ENCODE peak calls at places on chromosomes 2 and 18, in five cellular contexts. Q is DND-41, Z is tibial artery, N is colonic mucosa, C is dorsolateral prefrontal cortex. P is an unnamed sample.

GRCh38 chr2:113965644-113966043 is 75.8 kb downstream of the ACTR3 start:
- DNase-seq in C (no peak), Z (no peak), Q (peak; percentile 49), N (peak; percentile 50), P (no peak)

GRCh38 chr18:24027156-24027555 is 12.6 kb downstream of the TTC39C start:
- DNase-seq in Z (peak; percentile 70), C (no peak), N (no peak), Q (no peak), P (no peak)

GRCh38 chr2:27566628-27567027 is 16.2 kb upstream of the ZNF512 start:
- DNase-seq in Z (no peak), C (no peak), Q (no peak), N (no peak), P (no peak)

GRCh38 chr2:38731684-38732221 is 19.4 kb downstream of the SRSF7 start:
- DNase-seq in N (no peak), Z (peak; percentile 21), Q (no peak), C (no peak), P (no peak)

GRCh38 chr2:113273031-113273551 is 5.6 kb downstream of the PAX8 start:
- DNase-seq in N (no peak), Q (peak; percentile 15), Z (no peak), C (no peak), P (no peak)

GRCh38 chr18:58041633-58042032 is 2.4 kb upstream of the NEDD4L start:
- DNase-seq in C (no peak), Q (no peak), N (peak; percentile 75), Z (no peak), P (no peak)

GRCh38 chr2:237299897-237300296 is 114.1 kb downstream of the COL6A3 start:
- DNase-seq in N (no peak), Q (no peak), Z (no peak), C (no peak), P (no peak)

GRCh38 chr2:127146071-127146725 is 39.2 kb upstream of the BIN1 start:
- DNase-seq in N (no peak), Q (no peak), Z (no peak), C (no peak), P (no peak)

GRCh38 chr2:229270551-229271410 is at the start of gene PID1:
- DNase-seq in Z (no peak), C (no peak), N (peak; percentile 42), Q (no peak), P (no peak)

GRCh38 chr2:229269146-229269545 is 1.9 kb downstream of the PID1 start:
- DNase-seq in N (no peak), Q (no peak), C (no peak), Z (no peak), P (no peak)

GRCh38 chr2:229268626-229269025 is 2.5 kb downstream of the PID1 start:
- DNase-seq in C (no peak), N (no peak), Q (no peak), Z (no peak), P (no peak)

GRCh38 chr2:229273384-229274338 is 2.6 kb upstream of the PID1 start:
- DNase-seq in C (no peak), Z (no peak), N (peak; percentile 92), Q (peak; percentile 18), P (no peak)

DNA sequence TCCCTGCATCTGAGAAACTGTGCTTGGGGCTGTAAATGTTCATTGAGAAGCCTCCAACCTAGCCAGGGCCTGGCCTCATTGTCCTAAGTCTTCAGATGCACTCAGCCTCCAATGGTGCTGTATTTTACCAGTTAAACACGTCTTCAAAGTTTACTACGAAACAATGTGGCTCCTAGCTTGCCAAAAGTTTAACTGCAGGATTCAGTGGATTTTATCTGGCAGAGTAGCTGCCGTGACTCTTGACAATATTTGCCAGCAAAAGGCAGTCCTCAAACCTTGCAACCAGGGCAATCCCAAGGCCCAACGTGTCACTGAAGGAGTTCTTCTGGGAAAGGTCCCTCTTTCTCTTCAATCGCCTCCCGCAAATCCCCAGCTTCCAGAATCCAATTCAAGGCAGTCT is 1.1 kb downstream of the PID1 start:
- DNase-seq in Z (no peak), C (no peak), N (peak; percentile 45), Q (no peak), P (no peak)
- H3K27ac ChIP-seq in Z (peak overlapping the region; percentile 74), C (no peak overlapping the region), N (peak overlapping the region; percentile 49), Q (no peak overlapping the region), P (no peak overlapping the region)

DNA sequence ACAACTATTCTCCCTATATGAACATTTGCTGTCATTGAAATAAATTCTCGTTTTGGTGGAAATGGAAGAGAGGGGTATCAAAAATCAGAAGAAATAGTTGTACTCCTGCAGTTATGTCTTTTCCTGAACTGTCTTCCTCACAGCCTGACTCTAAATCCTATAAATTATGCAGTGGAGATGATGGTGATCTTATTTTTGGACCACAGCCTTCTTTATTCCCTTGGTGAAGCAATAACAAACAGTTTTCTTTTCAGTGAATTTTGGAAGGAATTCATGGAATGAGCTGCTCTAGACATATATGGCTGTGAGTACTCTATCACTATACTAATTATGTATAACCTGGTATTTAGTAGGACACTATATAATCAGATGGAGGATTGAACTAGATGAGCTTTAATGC is 1.7 kb upstream of the SLC25A12 start:
- DNase-seq in N (no peak), Z (no peak), Q (no peak), C (no peak), P (no peak)
- H3K27ac ChIP-seq in N (no peak overlapping the region), Z (peak overlapping the region; percentile 72), Q (no peak overlapping the region), C (no peak overlapping the region), P (no peak overlapping the region)

GRCh38 chr2:89784960-89785359 is 1093.5 kb downstream of the RPIA start:
- DNase-seq in C (no peak), Q (no peak), N (no peak), Z (no peak), P (no peak)

GRCh38 chr2:89780318-89780717 is 1088.8 kb downstream of the RPIA start:
- DNase-seq in Z (no peak), Q (no peak), N (no peak), C (no peak), P (no peak)

DNA sequence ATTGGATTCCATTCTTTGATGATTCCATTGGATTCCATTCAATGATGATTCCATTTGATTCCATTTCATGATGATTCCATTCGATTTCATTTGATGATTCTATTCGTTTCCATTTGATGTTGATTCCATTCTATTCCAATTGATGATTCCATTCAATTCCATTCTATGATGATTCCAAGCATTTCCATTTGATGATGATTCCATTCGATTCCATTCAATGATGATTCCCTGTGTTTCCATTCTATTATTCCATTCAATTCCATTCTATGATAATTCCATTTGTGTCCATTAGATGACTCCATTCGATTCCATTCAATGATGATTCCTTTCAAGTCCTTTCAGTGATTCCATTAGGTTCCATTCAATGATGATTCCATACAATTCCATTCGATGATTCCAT is 1090.5 kb downstream of the RPIA start:
- DNase-seq in C (no peak), Z (no peak), N (no peak), Q (no peak), P (no peak)
- H3K27ac ChIP-seq in C (no peak overlapping the region), Z (no peak overlapping the region), N (no peak overlapping the region), Q (no peak overlapping the region), P (no peak overlapping the region)

GRCh38 chr18:370753-371615 is 103.1 kb upstream of the THOC1 start:
- DNase-seq in Q (no peak), N (no peak), C (no peak), Z (no peak), P (no peak)

GRCh38 chr18:376307-376706 is 108.5 kb upstream of the THOC1 start:
- DNase-seq in N (no peak), Q (no peak), Z (no peak), C (no peak), P (no peak)

GRCh38 chr18:369224-370010 is 101.6 kb upstream of the THOC1 start:
- DNase-seq in Z (no peak), Q (no peak), C (no peak), N (no peak), P (no peak)

GRCh38 chr18:374735-375168 is 106.9 kb upstream of the THOC1 start:
- DNase-seq in C (no peak), N (no peak), Q (no peak), Z (no peak), P (no peak)

GRCh38 chr18:371616-371998 is 103.8 kb upstream of the THOC1 start:
- DNase-seq in N (no peak), C (no peak), Z (no peak), Q (no peak), P (no peak)
- H3K27ac ChIP-seq in N (no peak overlapping the region), C (peak overlapping the region; percentile 57), Z (no peak overlapping the region), Q (no peak overlapping the region), P (no peak overlapping the region)

DNA sequence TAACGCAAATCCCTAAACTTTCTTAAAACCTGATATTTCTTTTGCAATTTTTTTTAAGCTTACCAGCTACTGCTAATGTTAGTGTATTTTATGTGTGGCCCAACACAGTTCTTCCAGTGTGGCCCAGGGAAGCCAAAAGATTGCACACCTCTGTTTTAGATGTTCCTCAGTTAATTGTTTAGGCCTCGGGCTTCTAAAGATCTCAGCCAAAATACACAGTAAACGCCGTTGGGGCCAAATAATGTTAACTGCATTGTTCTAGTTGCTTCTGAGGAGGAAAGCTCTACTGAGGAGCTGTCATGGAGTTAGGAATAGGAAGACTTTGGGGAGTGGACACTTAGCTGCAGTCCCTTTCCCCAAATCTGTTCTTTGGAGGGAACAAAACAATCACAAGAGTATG is 2.0 kb downstream of the HSPE1 start:
- DNase-seq in Z (no peak), Q (no peak), C (no peak), N (no peak), P (no peak)
- H3K27ac ChIP-seq in Z (peak overlapping the region; percentile 95), Q (peak overlapping the region; percentile 36), C (peak overlapping the region; percentile 100), N (peak overlapping the region; percentile 46), P (no peak overlapping the region)

GRCh38 chr2:207768891-207769596 is 662 bp downstream of the FZD5 start:
- DNase-seq in N (peak; percentile 42), Z (no peak), Q (peak; percentile 26), C (peak; percentile 55), P (no peak)

GRCh38 chr2:207771421-207771820 is 1.7 kb upstream of the FZD5 start:
- DNase-seq in Q (no peak), N (peak; percentile 60), C (no peak), Z (no peak), P (no peak)

GRCh38 chr2:207772844-207773205 is 3.1 kb upstream of the FZD5 start:
- DNase-seq in Q (no peak), N (no peak), Z (no peak), C (no peak), P (no peak)

GRCh38 chr2:207772081-207772843 is 2.6 kb upstream of the FZD5 start:
- DNase-seq in Q (peak; percentile 48), Z (no peak), C (no peak), N (no peak), P (no peak)

GRCh38 chr2:207770602-207771404 is 1.1 kb upstream of the FZD5 start:
- DNase-seq in C (no peak), N (no peak), Z (no peak), Q (no peak), P (no peak)
- H3K27ac ChIP-seq in C (no peak overlapping the region), N (peak overlapping the region; percentile 93), Z (peak overlapping the region; percentile 82), Q (no peak overlapping the region), P (peak overlapping the region; percentile 82)

DNA sequence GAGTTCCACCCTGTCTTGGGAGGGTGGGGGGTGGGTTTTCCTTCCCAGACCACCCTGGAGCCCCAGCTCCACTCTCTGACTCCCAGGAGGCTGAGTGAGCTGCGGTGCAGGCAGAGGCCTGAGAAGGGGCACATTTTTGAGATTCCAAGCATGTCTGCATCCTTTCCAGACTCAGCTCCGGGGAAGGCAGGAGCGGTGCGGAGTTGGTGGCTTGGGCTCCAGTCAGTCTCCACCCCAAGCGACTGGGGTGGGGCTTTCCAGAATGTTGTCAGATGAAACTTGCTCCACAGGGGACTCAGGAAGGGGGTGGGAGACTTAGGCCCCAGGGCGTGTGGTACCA is 44.2 kb upstream of the HS6ST1 start:
- DNase-seq in Q (no peak), N (no peak), Z (peak; percentile 75), C (no peak), P (no peak)
- H3K27ac ChIP-seq in Q (no peak overlapping the region), N (no peak overlapping the region), Z (peak overlapping the region; percentile 58), C (no peak overlapping the region), P (no peak overlapping the region)

P was measured in substantia nigra.